ENCODE peak calls at places on chromosome 9, in nine cellular contexts. W, I, S, N, G, L, F, K and C are unnamed samples.

GRCh38 chr9:126157826-126158431 is 168.7 kb upstream of the MVB12B start:
- DNase-seq in W (no peak), I (no peak), S (peak), N (no peak), G (no peak), L (no peak), F (no peak), K (peak), C (no peak)

GRCh38 chr9:38157711-38158110 is 88.7 kb upstream of the SHB start:
- DNase-seq in W (no peak), I (no peak), S (no peak), N (no peak), G (no peak), L (no peak), F (no peak), K (no peak), C (no peak)

GRCh38 chr9:15714746-15715145 is 161.9 kb downstream of the CCDC171 start:
- DNase-seq in W (no peak), I (no peak), S (no peak), N (no peak), G (no peak), L (no peak), F (no peak), K (no peak), C (no peak)

GRCh38 chr9:95516736-95517558 is at the start of gene PTCH1:
- DNase-seq in W (peak), I (peak), S (no peak), N (peak), G (peak), L (peak), F (peak), K (peak), C (peak)

GRCh38 chr9:4148215-4148561 is 151.7 kb downstream of the GLIS3 start:
- DNase-seq in W (no peak), I (no peak), S (no peak), N (no peak), G (no peak), L (no peak), F (no peak), K (no peak), C (no peak)

GRCh38 chr9:23825143-23825531 is 903 bp downstream of the ELAVL2 start:
- DNase-seq in W (no peak), I (no peak), S (no peak), N (no peak), G (no peak), L (no peak), F (no peak), K (no peak), C (no peak)

GRCh38 chr9:101487443-101487855 is 46.2 kb upstream of the RNF20 start:
- DNase-seq in W (no peak), I (no peak), S (no peak), N (no peak), G (no peak), L (no peak), F (no peak), K (no peak), C (no peak)

GRCh38 chr9:136178061-136178772 is 26.7 kb downstream of the LHX3 start:
- DNase-seq in W (no peak), I (no peak), S (no peak), N (no peak), G (no peak), L (no peak), F (no peak), K (no peak), C (no peak)

GRCh38 chr9:7844283-7844682 is 44.7 kb upstream of the DMAC1 start:
- DNase-seq in W (no peak), I (peak), S (no peak), N (peak), G (peak), L (peak), F (peak), K (no peak), C (no peak)

GRCh38 chr9:134968011-134968822 is 50.5 kb upstream of the FCN1 start:
- DNase-seq in W (no peak), I (no peak), S (peak), N (no peak), G (peak), L (peak), F (no peak), K (no peak), C (no peak)

GRCh38 chr9:86036555-86036954 is 62.8 kb downstream of the GOLM1 start:
- DNase-seq in W (no peak), I (no peak), S (no peak), N (no peak), G (no peak), L (no peak), F (no peak), K (no peak), C (no peak)

GRCh38 chr9:90878562-90878961 is 76.9 kb downstream of the SYK start:
- DNase-seq in W (no peak), I (no peak), S (no peak), N (no peak), G (no peak), L (no peak), F (no peak), K (no peak), C (no peak)

GRCh38 chr9:132187006-132187760 is 25.3 kb downstream of the NTNG2 start:
- DNase-seq in W (no peak), I (no peak), S (no peak), N (no peak), G (no peak), L (no peak), F (no peak), K (no peak), C (no peak)

GRCh38 chr9:138009456-138010273 is 132.1 kb downstream of the CACNA1B start:
- DNase-seq in W (no peak), I (no peak), S (peak), N (no peak), G (no peak), L (no peak), F (no peak), K (peak), C (no peak)

GRCh38 chr9:93390953-93391515 is 60.5 kb upstream of the FAM120A start:
- DNase-seq in W (no peak), I (no peak), S (no peak), N (no peak), G (no peak), L (no peak), F (no peak), K (no peak), C (no peak)

GRCh38 chr9:86354048-86354881 is at the start of gene TUT7:
- DNase-seq in W (peak), I (peak), S (peak), N (peak), G (peak), L (peak), F (peak), K (peak), C (peak)

GRCh38 chr9:86804011-86804410 is 143.3 kb downstream of the GAS1 start:
- DNase-seq in W (no peak), I (no peak), S (no peak), N (no peak), G (no peak), L (no peak), F (no peak), K (no peak), C (no peak)

GRCh38 chr9:101311759-101312420 is 72.9 kb downstream of the BAAT start:
- DNase-seq in W (peak), I (peak), S (no peak), N (peak), G (peak), L (peak), F (peak), K (no peak), C (peak)

GRCh38 chr9:91746904-91747303 is 203.1 kb downstream of the ROR2 start:
- DNase-seq in W (no peak), I (peak), S (no peak), N (no peak), G (peak), L (no peak), F (no peak), K (no peak), C (no peak)

GRCh38 chr9:38246833-38247232 is 145.7 kb upstream of the ALDH1B1 start:
- DNase-seq in W (no peak), I (no peak), S (no peak), N (no peak), G (no peak), L (no peak), F (no peak), K (no peak), C (no peak)

GRCh38 chr9:81578606-81579005 is 110.7 kb downstream of the TLE1 start:
- DNase-seq in W (no peak), I (peak), S (no peak), N (no peak), G (no peak), L (no peak), F (no peak), K (no peak), C (no peak)

GRCh38 chr9:120396418-120396817 is 183.5 kb downstream of the CDK5RAP2 start:
- DNase-seq in W (no peak), I (no peak), S (no peak), N (no peak), G (no peak), L (no peak), F (no peak), K (no peak), C (no peak)

GRCh38 chr9:108934323-108934885 is at the start of gene ABITRAM:
- DNase-seq in W (peak), I (peak), S (peak), N (peak), G (peak), L (peak), F (peak), K (peak), C (peak)

GRCh38 chr9:133599470-133600173 is 9.6 kb downstream of the FAM163B start:
- DNase-seq in W (no peak), I (no peak), S (no peak), N (no peak), G (no peak), L (no peak), F (no peak), K (no peak), C (no peak)

GRCh38 chr9:75909776-75910175 is 19.3 kb downstream of the PCSK5 start:
- DNase-seq in W (no peak), I (no peak), S (no peak), N (no peak), G (no peak), L (no peak), F (no peak), K (no peak), C (peak)

GRCh38 chr9:70120834-70121510 is 77.3 kb downstream of the MAMDC2 start:
- DNase-seq in W (no peak), I (peak), S (no peak), N (no peak), G (peak), L (no peak), F (no peak), K (no peak), C (no peak)

GRCh38 chr9:112242147-112242804 is 67.2 kb upstream of the SUSD1 start:
- DNase-seq in W (no peak), I (no peak), S (no peak), N (no peak), G (no peak), L (no peak), F (no peak), K (no peak), C (no peak)

GRCh38 chr9:31243386-31243785 is 1141.1 kb upstream of the ACO1 start:
- DNase-seq in W (no peak), I (no peak), S (no peak), N (no peak), G (peak), L (no peak), F (no peak), K (no peak), C (no peak)

GRCh38 chr9:131960311-131960710 is 119.4 kb downstream of the MED27 start:
- DNase-seq in W (no peak), I (no peak), S (no peak), N (no peak), G (no peak), L (no peak), F (no peak), K (no peak), C (no peak)

GRCh38 chr9:2657427-2657826 is 35.8 kb downstream of the VLDLR start:
- DNase-seq in W (no peak), I (no peak), S (no peak), N (peak), G (no peak), L (no peak), F (no peak), K (no peak), C (peak)

GRCh38 chr9:4937436-4937835 is 47.6 kb upstream of the JAK2 start:
- DNase-seq in W (no peak), I (no peak), S (no peak), N (no peak), G (no peak), L (no peak), F (no peak), K (no peak), C (peak)

GRCh38 chr9:136784249-136784996 is 6.7 kb upstream of the TMEM141 start:
- DNase-seq in W (no peak), I (peak), S (no peak), N (peak), G (peak), L (peak), F (no peak), K (no peak), C (peak)

GRCh38 chr9:75855509-75855908 is 35.0 kb upstream of the PCSK5 start:
- DNase-seq in W (peak), I (peak), S (no peak), N (no peak), G (peak), L (peak), F (peak), K (no peak), C (peak)

GRCh38 chr9:96781552-96781951 is 3.7 kb upstream of the ZNF510 start:
- DNase-seq in W (no peak), I (no peak), S (no peak), N (no peak), G (no peak), L (no peak), F (no peak), K (no peak), C (no peak)

GRCh38 chr9:69157751-69158466 is 16.2 kb upstream of the TJP2 start:
- DNase-seq in W (no peak), I (peak), S (no peak), N (no peak), G (no peak), L (no peak), F (peak), K (no peak), C (peak)

GRCh38 chr9:37412431-37413151 is 9.9 kb upstream of the GRHPR start:
- DNase-seq in W (no peak), I (peak), S (no peak), N (no peak), G (peak), L (no peak), F (no peak), K (no peak), C (no peak)

GRCh38 chr9:96556701-96557461 is 62.8 kb downstream of the CDC14B start:
- DNase-seq in W (no peak), I (peak), S (no peak), N (no peak), G (no peak), L (peak), F (no peak), K (no peak), C (no peak)

GRCh38 chr9:106287108-106287631 is 575.8 kb upstream of the ZNF462 start:
- DNase-seq in W (no peak), I (peak), S (no peak), N (no peak), G (no peak), L (no peak), F (no peak), K (peak), C (no peak)

GRCh38 chr9:106288689-106289088 is 574.3 kb upstream of the ZNF462 start:
- DNase-seq in W (no peak), I (no peak), S (no peak), N (no peak), G (no peak), L (no peak), F (no peak), K (no peak), C (no peak)

GRCh38 chr9:106284300-106284699 is 578.7 kb upstream of the ZNF462 start:
- DNase-seq in W (no peak), I (no peak), S (no peak), N (no peak), G (no peak), L (peak), F (peak), K (no peak), C (no peak)

GRCh38 chr9:106286249-106286648 is 576.7 kb upstream of the ZNF462 start:
- DNase-seq in W (no peak), I (no peak), S (no peak), N (peak), G (no peak), L (peak), F (peak), K (no peak), C (no peak)
- TF ChIP-seq CTCF in W (no peak), I (no peak), S (no peak), N (no peak), G (no peak), L (peak), F (no peak), K (no peak), C (no peak)

GRCh38 chr9:76996700-76997099 is 22.8 kb upstream of the FOXB2 start:
- DNase-seq in W (no peak), I (peak), S (no peak), N (peak), G (peak), L (peak), F (peak), K (no peak), C (peak)
- TF ChIP-seq CTCF in W (no peak), I (peak), S (peak), N (peak), G (peak), L (peak), F (no peak), K (peak), C (peak)

GRCh38 chr9:116646661-116647514 is 40.2 kb upstream of the TRIM32 start:
- DNase-seq in W (no peak), I (peak), S (no peak), N (peak), G (peak), L (peak), F (peak), K (no peak), C (no peak)

GRCh38 chr9:116641292-116642059 is 45.6 kb upstream of the TRIM32 start:
- DNase-seq in W (no peak), I (peak), S (no peak), N (no peak), G (no peak), L (no peak), F (no peak), K (no peak), C (no peak)

GRCh38 chr9:116643691-116644090 is 43.4 kb upstream of the TRIM32 start:
- DNase-seq in W (no peak), I (peak), S (no peak), N (no peak), G (no peak), L (no peak), F (no peak), K (no peak), C (no peak)

GRCh38 chr9:116644099-116644688 is 42.9 kb upstream of the TRIM32 start:
- DNase-seq in W (no peak), I (peak), S (no peak), N (no peak), G (peak), L (no peak), F (no peak), K (no peak), C (no peak)

DNA sequence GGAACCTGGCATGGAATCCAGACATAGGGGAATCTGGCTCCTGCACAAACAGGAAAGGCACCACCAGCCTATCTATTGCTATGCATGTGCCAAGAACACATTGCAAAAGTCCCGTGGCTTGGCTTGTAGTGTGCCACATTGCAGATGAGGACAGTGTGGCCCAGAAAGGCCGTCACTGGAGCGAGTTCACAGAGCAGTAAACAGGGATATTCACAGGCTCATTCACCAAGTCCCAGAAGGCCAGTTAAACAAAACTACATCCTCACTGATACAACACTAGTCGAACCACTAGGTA is 39.6 kb upstream of the TRIM32 start:
- DNase-seq in W (no peak), I (no peak), S (peak), N (no peak), G (no peak), L (no peak), F (no peak), K (no peak), C (no peak)
- TF ChIP-seq CTCF in W (no peak), I (no peak), S (peak), N (no peak), G (no peak), L (no peak), F (no peak), K (no peak), C (peak)

GRCh38 chr9:124357591-124358361 is 57.5 kb downstream of the PSMB7 start:
- DNase-seq in W (no peak), I (no peak), S (no peak), N (no peak), G (no peak), L (no peak), F (no peak), K (peak), C (no peak)
- TF ChIP-seq CTCF in W (no peak), I (peak), S (no peak), N (no peak), G (peak), L (peak), F (no peak), K (no peak), C (no peak)

DNA sequence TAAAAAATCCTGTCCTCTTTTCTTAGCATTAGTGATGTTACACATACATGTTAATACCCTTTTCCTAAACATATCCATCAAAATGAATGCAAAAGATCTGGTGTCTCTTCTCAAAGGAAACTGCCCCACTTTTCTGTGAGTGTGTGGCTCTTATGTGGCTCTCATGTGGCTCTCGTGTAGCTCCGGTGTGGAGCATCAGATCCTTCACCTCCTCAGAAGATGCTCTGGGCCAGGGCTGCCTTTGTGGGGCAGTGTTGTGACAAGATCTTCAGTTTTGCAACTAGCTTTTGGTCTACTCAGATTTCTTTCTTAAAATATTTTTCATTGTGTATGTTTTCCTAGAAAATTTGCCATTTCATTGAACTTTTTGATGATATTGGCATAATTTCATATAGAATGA is 19.3 kb downstream of the GARNL3 start:
- DNase-seq in W (no peak), I (peak), S (no peak), N (no peak), G (peak), L (no peak), F (no peak), K (no peak), C (peak)
- TF ChIP-seq CTCF in W (no peak), I (peak), S (peak), N (peak), G (peak), L (peak), F (no peak), K (no peak), C (peak)

DNA sequence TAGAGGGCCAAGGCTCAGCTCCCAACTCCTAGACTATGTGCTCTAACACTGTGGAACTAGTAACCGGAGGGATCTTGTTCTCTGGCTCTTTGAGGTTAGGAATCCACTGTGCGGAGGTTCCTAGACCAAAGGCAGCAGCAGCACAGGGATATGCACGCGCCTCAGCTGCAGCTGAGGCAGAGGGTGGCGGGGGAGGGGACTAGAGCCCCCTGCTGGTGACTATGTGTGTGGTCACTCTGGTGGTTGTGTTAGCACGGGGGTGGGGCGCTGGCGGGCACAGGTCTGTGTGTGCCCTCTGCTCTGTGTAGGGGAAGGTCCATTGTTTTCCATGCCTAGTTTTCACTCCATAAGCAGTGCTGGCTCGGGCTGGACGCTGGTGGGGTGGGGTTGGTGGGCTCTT is 458.0 kb upstream of the IZUMO3 start:
- DNase-seq in W (no peak), I (no peak), S (no peak), N (no peak), G (no peak), L (peak), F (peak), K (no peak), C (peak)
- TF ChIP-seq CTCF in W (no peak), I (no peak), S (no peak), N (no peak), G (no peak), L (no peak), F (peak), K (no peak), C (no peak)

DNA sequence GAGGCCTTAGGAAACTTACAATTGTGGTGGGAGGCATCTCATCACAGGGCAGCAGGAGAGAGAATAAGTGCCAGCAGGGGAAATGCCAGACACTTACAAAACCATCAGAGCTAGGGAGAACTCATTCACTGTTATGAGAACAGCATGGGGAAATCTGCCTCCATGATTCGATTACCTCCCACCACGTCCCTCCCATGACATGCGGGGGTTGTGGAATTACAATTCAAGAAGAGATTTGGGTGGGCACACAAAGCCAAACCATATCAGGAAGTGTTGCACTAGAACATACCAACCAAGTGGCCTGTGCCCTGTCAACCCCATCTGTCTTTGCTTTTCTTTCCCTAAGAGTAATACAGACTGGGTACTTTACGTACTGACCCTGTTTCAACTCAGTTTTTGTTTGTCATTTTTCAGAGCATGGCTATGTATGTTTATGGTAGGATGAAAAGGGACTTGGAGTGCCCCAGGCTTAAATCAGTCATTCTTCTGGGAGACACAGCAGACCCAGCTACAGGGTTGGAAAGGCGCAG is 58.3 kb upstream of the TGFBR1 start:
- DNase-seq in W (no peak), I (no peak), S (no peak), N (no peak), G (no peak), L (no peak), F (no peak), K (no peak), C (no peak)
- TF ChIP-seq CTCF in W (no peak), I (no peak), S (no peak), N (no peak), G (no peak), L (no peak), F (no peak), K (no peak), C (no peak)